ENCODE peak calls at places on chromosomes 7 and 10, in five cellular contexts. O is iPS DF 19.7; D is NCI-H345; N is stimulated activated CD4-positive, alpha-beta T cell treated with anti-CD3 and anti-CD28 coated beads, Interleukin-4, amount 100 ng/mL, for 48 hours; L is iris pigment epithelial cell. Z is an unnamed sample.

GRCh38 chr7:104963991-104964385 is 50.0 kb upstream of the KMT2E start:
- DNase-seq in L (peak; percentile 84), O (no peak), N (no peak), D (peak; percentile 15), Z (peak; percentile 91)

GRCh38 chr10:3867454-3868273 is 82.7 kb upstream of the KLF6 start:
- DNase-seq in O (no peak), L (no peak), D (no peak), N (no peak), Z (peak; percentile 59)

GRCh38 chr10:73991846-73992245 is 6.1 kb upstream of the VCL start:
- DNase-seq in D (no peak), N (peak; percentile 59), L (no peak), O (no peak), Z (no peak)

GRCh38 chr7:158820656-158821055 is 8.7 kb downstream of the ESYT2 start:
- DNase-seq in L (peak; percentile 76), N (no peak), D (no peak), O (no peak), Z (no peak)

GRCh38 chr7:137592232-137592896 is 248.8 kb upstream of the PTN start:
- DNase-seq in L (peak; percentile 80), N (no peak), O (peak; percentile 33), D (peak; percentile 62), Z (peak; percentile 81)

GRCh38 chr10:126014309-126014708 is 117.9 kb downstream of the FANK1 start:
- DNase-seq in O (no peak), N (no peak), L (peak; percentile 63), D (peak; percentile 4), Z (peak; percentile 30)

GRCh38 chr10:970311-971149 is 17.7 kb upstream of the GTPBP4 start:
- DNase-seq in N (no peak), O (no peak), D (peak; percentile 60), L (peak; percentile 54), Z (no peak)

GRCh38 chr7:97024209-97025129 is at the start of gene DLX5:
- DNase-seq in O (no peak), D (peak; percentile 73), L (no peak), N (no peak), Z (peak; percentile 80)

GRCh38 chr10:131676046-131676445 is 224.8 kb upstream of the PPP2R2D start:
- DNase-seq in L (no peak), O (no peak), N (no peak), D (no peak), Z (no peak)

GRCh38 chr7:832292-832967 is at the start of gene SUN1:
- DNase-seq in N (peak; percentile 62), D (no peak), O (no peak), L (peak; percentile 81), Z (peak; percentile 99)

GRCh38 chr7:76225379-76225778 is 23.7 kb downstream of the SRRM3 start:
- DNase-seq in O (no peak), D (no peak), L (peak; percentile 23), N (peak; percentile 8), Z (peak; percentile 48)

GRCh38 chr10:31754803-31755624 is 173.6 kb downstream of the ARHGAP12 start:
- DNase-seq in N (no peak), L (no peak), D (no peak), O (peak; percentile 71), Z (no peak)

GRCh38 chr10:30589441-30589840 is 40.1 kb downstream of the LYZL2 start:
- DNase-seq in L (no peak), N (no peak), O (no peak), D (no peak), Z (no peak)

Z was measured in epithelial cell of esophagus.